ENCODE peak calls at places on chromosomes 7 and 10, in nine cellular contexts. C is tibial artery, N is breast epithelium, K is cardiac muscle cell, W is MM.1S, A is right lobe of liver, J is SK-N-SH, S is heart left ventricle, Q is PC-3. G is an unnamed sample. For H3K4me1, the result is how much of the 10 kb centered on the place peaks cover.

GRCh38 chr10:15333909-15334649 is 37.0 kb downstream of the FAM171A1 start:
- DNase-seq in N (no peak), J (peak), A (no peak), K (no peak), C (no peak), S (no peak), W (no peak), Q (no peak), G (no peak)

GRCh38 chr7:150973571-150974451 is 4.3 kb downstream of the KCNH2 start:
- DNase-seq in A (no peak), N (no peak), C (no peak), W (peak), K (no peak), Q (no peak), S (no peak), J (no peak), G (no peak)

GRCh38 chr7:87231715-87232114 is 12.2 kb upstream of the TMEM243 start:
- DNase-seq in A (no peak), J (no peak), N (no peak), C (no peak), K (no peak), S (no peak), W (no peak), Q (no peak), G (no peak)

GRCh38 chr7:7861211-7861633 is 107.4 kb upstream of the GLCCI1 start:
- DNase-seq in A (no peak), J (no peak), N (no peak), S (no peak), Q (peak), W (no peak), C (no peak), K (peak), G (no peak)

GRCh38 chr10:119299531-119299930 is 92.2 kb downstream of the GRK5 start:
- DNase-seq in S (no peak), W (peak), A (no peak), N (no peak), K (peak), J (no peak), Q (no peak), C (no peak), G (peak)

GRCh38 chr7:22551768-22552513 is 52.0 kb upstream of the STEAP1B start:
- DNase-seq in A (no peak), Q (no peak), C (no peak), K (no peak), N (no peak), J (no peak), S (no peak), W (no peak), G (no peak)

GRCh38 chr10:118298787-118299186 is 43.3 kb downstream of the FAM204A start:
- DNase-seq in A (no peak), S (no peak), K (no peak), Q (no peak), C (no peak), J (no peak), W (no peak), N (no peak), G (no peak)

GRCh38 chr7:110698576-110698975 is 392.4 kb upstream of the LRRN3 start:
- DNase-seq in C (no peak), Q (no peak), A (no peak), K (no peak), W (no peak), S (no peak), J (no peak), N (no peak), G (no peak)

GRCh38 chr7:116327751-116328150 is 117.4 kb downstream of the TES start:
- DNase-seq in J (no peak), N (no peak), W (no peak), Q (peak), C (no peak), K (peak), A (no peak), S (no peak), G (no peak)

GRCh38 chr10:57992321-57993077 is 275.2 kb downstream of the IPMK start:
- DNase-seq in S (no peak), W (peak), N (no peak), J (no peak), A (no peak), Q (peak), C (no peak), K (no peak), G (peak)

GRCh38 chr10:87861034-87861433 is 2.3 kb downstream of the KLLN start:
- DNase-seq in Q (no peak), N (no peak), C (no peak), K (no peak), J (no peak), W (no peak), A (no peak), S (no peak), G (no peak)

GRCh38 chr10:47042815-47043750 is 131.9 kb downstream of the PTPN20 start:
- DNase-seq in C (no peak), A (peak), N (peak), W (no peak), S (no peak), Q (no peak), K (no peak), J (no peak), G (no peak)

GRCh38 chr7:105788816-105789349 is 87.5 kb downstream of the ATXN7L1 start:
- DNase-seq in N (no peak), K (no peak), C (no peak), J (no peak), W (no peak), Q (no peak), S (no peak), A (no peak), G (no peak)

GRCh38 chr10:117165557-117166419 is 27.7 kb upstream of the VAX1 start:
- DNase-seq in C (no peak), S (no peak), N (no peak), K (peak), Q (peak), J (peak), W (no peak), A (peak), G (peak)

GRCh38 chr7:69608878-69609277 is 10.6 kb downstream of the AUTS2 start:
- DNase-seq in K (no peak), Q (no peak), C (no peak), N (no peak), W (no peak), S (no peak), A (no peak), J (no peak), G (no peak)

GRCh38 chr7:73742338-73742752 is 3.7 kb upstream of the ABHD11 start:
- DNase-seq in J (no peak), K (no peak), A (no peak), N (peak), C (no peak), Q (no peak), S (no peak), W (no peak), G (no peak)

GRCh38 chr7:66493235-66494181 is 135.2 kb upstream of the KCTD7 start:
- DNase-seq in Q (peak), N (peak), C (peak), S (peak), K (peak), J (peak), W (peak), A (peak), G (peak)

GRCh38 chr7:13770305-13770704 is 219.2 kb downstream of the ETV1 start:
- DNase-seq in Q (peak), J (no peak), N (no peak), K (no peak), A (no peak), S (no peak), W (no peak), C (no peak), G (no peak)

GRCh38 chr7:35670856-35671569 is 23.9 kb downstream of the HERPUD2 start:
- DNase-seq in J (no peak), A (no peak), K (no peak), W (no peak), Q (no peak), S (no peak), C (no peak), N (no peak), G (no peak)

GRCh38 chr7:106165328-106165727 is 53.2 kb upstream of the SYPL1 start:
- DNase-seq in N (no peak), A (no peak), S (no peak), W (no peak), C (no peak), Q (no peak), J (no peak), K (peak), G (no peak)

GRCh38 chr10:5442056-5442989 is 30.0 kb downstream of the NET1 start:
- DNase-seq in N (no peak), K (peak), Q (peak), C (no peak), S (no peak), A (no peak), J (peak), W (peak), G (no peak)

GRCh38 chr7:156927571-156928405 is 21.7 kb upstream of the NOM1 start:
- DNase-seq in K (no peak), J (no peak), W (no peak), N (no peak), A (no peak), C (no peak), S (no peak), Q (no peak), G (no peak)

GRCh38 chr10:34081347-34081743 is 733.8 kb downstream of the PARD3 start:
- DNase-seq in N (no peak), A (no peak), W (no peak), Q (no peak), S (no peak), C (peak), K (no peak), J (no peak), G (no peak)

GRCh38 chr7:121020652-121021051 is 32.1 kb downstream of the CPED1 start:
- DNase-seq in J (no peak), C (no peak), S (no peak), K (peak), N (no peak), A (no peak), Q (peak), W (no peak), G (no peak)

GRCh38 chr10:133318494-133319127 is 9.9 kb downstream of the ZNF511 start:
- DNase-seq in K (peak), Q (peak), S (no peak), J (peak), C (no peak), A (no peak), W (peak), N (no peak), G (peak)

GRCh38 chr10:113099431-113100298 is 149.6 kb downstream of the TCF7L2 start:
- DNase-seq in S (no peak), W (no peak), A (no peak), K (peak), C (no peak), N (no peak), Q (no peak), J (peak), G (peak)

GRCh38 chr10:13789448-13789829 is 202.7 kb downstream of the PRPF18 start:
- DNase-seq in N (no peak), J (no peak), W (no peak), Q (no peak), S (no peak), K (no peak), A (no peak), C (no peak), G (no peak)

GRCh38 chr10:13787015-13787421 is 200.3 kb downstream of the PRPF18 start:
- DNase-seq in J (no peak), W (peak), S (peak), C (no peak), K (peak), N (no peak), Q (no peak), A (peak), G (peak)

GRCh38 chr10:13788701-13789447 is 202.1 kb downstream of the PRPF18 start:
- DNase-seq in N (no peak), S (peak), Q (no peak), C (peak), J (no peak), A (no peak), W (no peak), K (peak), G (no peak)

GRCh38 chr10:13790196-13790595 is 203.4 kb downstream of the PRPF18 start:
- DNase-seq in K (no peak), S (no peak), A (no peak), Q (no peak), J (no peak), W (no peak), N (no peak), C (no peak), G (no peak)

GRCh38 chr10:13788320-13788600 is 201.5 kb downstream of the PRPF18 start:
- DNase-seq in N (no peak), W (no peak), Q (no peak), S (no peak), J (no peak), A (no peak), K (peak), C (no peak), G (no peak)
- H3K4me1 ChIP-seq in N (under half), W (under half), Q (under half), S (under half), J (under half), A (under half), K (under half), C (under half), G (under half)

DNA sequence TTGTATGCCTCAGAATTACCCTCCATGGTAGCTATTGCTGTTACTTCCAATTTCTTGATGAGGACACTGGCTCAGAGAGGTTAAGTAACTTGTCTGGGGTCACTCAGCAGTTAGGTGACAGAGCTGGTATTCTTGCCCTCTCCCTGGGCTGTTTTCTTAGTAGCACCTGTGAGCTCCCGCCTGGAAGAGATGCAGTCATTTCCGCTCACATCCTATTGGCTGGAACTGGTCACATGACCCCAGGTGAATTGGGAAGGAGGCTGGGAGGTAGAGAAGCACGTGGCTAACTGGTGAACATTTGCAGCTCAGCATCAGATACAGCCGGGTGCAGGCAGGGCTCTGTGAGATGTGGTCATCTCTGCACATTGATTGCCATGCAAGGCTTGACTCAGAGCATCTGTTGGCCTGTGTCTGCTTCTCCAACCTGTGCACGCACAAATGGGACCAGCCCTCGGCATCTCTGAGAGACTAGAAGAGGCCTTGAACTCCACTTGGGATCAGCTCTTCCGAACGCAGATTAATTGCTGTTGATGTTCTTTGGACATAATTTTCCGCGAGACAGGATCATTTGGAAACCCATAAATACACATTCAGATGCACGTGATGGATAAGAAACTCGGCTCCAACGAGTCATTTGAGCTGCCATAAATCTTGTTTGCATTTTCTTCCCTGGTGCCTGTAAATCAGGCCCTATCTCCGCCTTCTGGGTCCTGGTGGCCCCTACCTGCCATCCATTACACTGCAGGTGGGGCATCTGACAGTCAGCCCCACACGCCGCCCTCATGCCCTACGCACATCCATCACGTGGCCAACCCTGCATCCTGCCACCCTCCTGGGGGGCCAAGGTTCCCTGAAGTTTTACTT is 42.8 kb downstream of the MYL10 start:
- DNase-seq in W (no peak), Q (no peak), C (no peak), N (no peak), J (no peak), S (no peak), K (no peak), A (no peak), G (no peak)
- TF ChIP-seq CTCF in W (no peak), Q (no peak), C (no peak), N (no peak), J (no peak), S (no peak), K (no peak), A (no peak), G (no peak)

GRCh38 chr7:79130715-79131114 is 322.8 kb downstream of the MAGI2 start:
- DNase-seq in W (no peak), A (no peak), N (no peak), C (no peak), Q (no peak), J (no peak), K (no peak), S (no peak), G (no peak)
- H3K4me1 ChIP-seq in W (under half), A (under half), N (under half), C (under half), Q (under half), J (under half), K (under half), S (under half), G (under half)

GRCh38 chr7:4841007-4841784 is 20.6 kb downstream of the PAPOLB start:
- DNase-seq in C (no peak), W (no peak), Q (no peak), A (no peak), N (peak), K (no peak), S (no peak), J (no peak), G (peak)

GRCh38 chr7:4849390-4849789 is 12.4 kb downstream of the PAPOLB start:
- DNase-seq in N (no peak), K (peak), Q (peak), S (no peak), C (no peak), J (peak), A (no peak), W (peak), G (no peak)

GRCh38 chr7:4842302-4843064 is 19.3 kb downstream of the PAPOLB start:
- DNase-seq in C (no peak), W (no peak), N (no peak), Q (no peak), A (no peak), S (no peak), K (peak), J (no peak), G (no peak)

GRCh38 chr7:4841836-4842235 is 20.0 kb downstream of the PAPOLB start:
- DNase-seq in Q (no peak), A (no peak), N (no peak), J (no peak), W (no peak), S (no peak), C (no peak), K (no peak), G (no peak)

DNA sequence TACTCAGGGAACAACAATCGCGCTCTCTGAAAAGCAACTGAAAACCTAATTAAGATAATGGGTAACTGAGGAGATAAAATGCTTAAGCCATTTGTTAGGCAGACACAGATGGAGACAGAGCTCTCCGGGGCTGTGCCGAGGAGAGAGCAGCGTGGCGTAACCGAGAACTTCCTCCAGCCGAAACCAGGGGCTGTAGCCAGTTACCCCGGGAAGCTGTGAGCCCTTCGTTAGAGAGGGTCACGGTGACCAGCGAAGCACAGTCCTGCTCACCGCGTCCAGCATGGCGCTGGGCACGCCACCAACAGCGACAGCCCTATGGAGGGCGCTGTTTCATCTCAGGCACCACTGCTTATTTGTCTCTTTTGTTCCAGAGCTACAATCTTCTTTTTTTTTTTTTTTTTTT is 16.1 kb downstream of the PAPOLB start:
- DNase-seq in W (no peak), S (no peak), J (peak), Q (no peak), K (peak), N (no peak), C (peak), A (no peak), G (no peak)
- TF ChIP-seq CTCF in W (no peak), S (peak), J (peak), Q (peak), K (peak), N (no peak), C (no peak), A (no peak), G (peak)

DNA sequence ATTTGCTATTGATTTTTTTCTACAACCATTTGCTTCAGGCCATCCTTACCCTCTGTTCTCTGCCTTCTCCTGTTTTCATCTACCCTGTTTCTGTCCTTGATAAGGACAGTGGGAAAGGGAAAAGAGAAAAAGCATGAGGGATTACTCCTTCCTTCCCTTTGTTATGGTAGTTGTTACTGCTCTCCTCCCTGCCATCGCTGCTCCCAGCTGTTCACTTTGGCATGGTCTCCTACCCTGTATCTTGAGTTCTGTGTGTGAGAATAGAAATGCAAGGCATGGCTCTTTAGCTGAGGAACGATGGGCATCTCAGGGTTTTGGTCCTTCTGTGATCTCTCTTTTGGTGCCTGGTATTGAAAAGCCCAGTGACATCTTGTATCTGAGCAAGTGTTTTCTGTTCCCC is 6.4 kb downstream of the CCSER2 start:
- DNase-seq in J (no peak), C (no peak), A (no peak), W (no peak), S (no peak), K (peak), Q (no peak), N (no peak), G (no peak)
- H3K4me1 ChIP-seq in J (under half), C (under half), A (under half), W (under half), S (half or more), K (under half), Q (under half), N (under half), G (under half)

DNA sequence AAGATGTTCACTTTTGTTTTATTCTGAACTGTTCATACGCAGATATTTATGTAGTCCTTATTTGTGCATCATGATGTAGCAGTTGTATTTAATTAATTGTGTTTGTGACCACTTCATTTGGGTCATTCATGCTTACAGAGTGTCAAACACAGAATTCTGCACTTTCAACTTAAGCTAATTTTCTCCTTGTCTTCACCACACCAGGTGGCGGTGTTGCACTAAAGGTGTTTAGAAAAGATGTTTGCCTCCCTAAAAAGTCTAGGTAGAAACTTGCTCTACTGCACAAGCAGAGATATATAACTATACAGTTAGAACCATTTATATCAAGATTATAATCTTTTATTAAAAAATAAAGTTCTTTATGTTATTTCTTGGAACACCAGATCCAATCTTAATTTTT is 1.3 kb upstream of the TAS2R38 start:
- DNase-seq in N (no peak), K (no peak), W (peak), C (no peak), S (no peak), A (no peak), J (no peak), Q (peak), G (no peak)
- TF ChIP-seq CTCF in N (no peak), K (no peak), W (peak), C (no peak), S (no peak), A (peak), J (peak), Q (peak), G (no peak)

DNA sequence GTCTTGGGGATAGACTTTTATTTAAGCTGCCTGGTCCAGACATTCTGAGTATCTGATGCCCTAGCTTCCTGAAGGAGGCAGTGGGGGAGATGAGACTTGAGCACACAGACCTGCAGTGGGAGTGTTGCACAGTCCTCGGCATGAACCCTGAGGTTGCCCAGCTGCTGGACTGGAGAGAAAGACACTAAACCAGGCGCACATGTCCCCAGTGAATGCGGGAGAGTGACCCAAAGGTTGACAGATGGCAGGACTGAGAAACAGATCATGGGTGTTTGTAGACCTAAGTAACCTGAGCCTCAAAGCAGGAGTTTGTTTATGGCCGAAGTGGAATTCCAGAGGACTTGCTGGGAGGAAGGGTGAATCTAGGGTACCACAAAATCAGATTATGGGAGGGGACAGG is 15.7 kb upstream of the MSRB2 start:
- DNase-seq in W (no peak), C (no peak), A (no peak), Q (no peak), J (no peak), N (no peak), K (no peak), S (no peak), G (no peak)
- H3K4me1 ChIP-seq in W (under half), C (under half), A (under half), Q (under half), J (under half), N (under half), K (under half), S (under half), G (under half)

GRCh38 chr7:130381468-130382312 is 1.4 kb downstream of the CPA1 start:
- DNase-seq in C (no peak), K (no peak), N (no peak), W (no peak), A (no peak), S (no peak), J (no peak), Q (no peak), G (no peak)
- TF ChIP-seq CTCF in C (no peak), K (peak), N (no peak), W (peak), A (no peak), S (peak), J (peak), Q (no peak), G (no peak)

GRCh38 chr10:3482200-3482993 is 302.6 kb downstream of the KLF6 start:
- DNase-seq in Q (peak), J (no peak), C (peak), K (peak), S (peak), W (no peak), N (no peak), A (no peak), G (peak)
- H3K4me1 ChIP-seq in Q (under half), J (under half), C (under half), K (under half), S (under half), W (under half), N (under half), A (under half), G (under half)